ENCODE peak calls at places on chromosome 4, in eight cellular contexts. H is AG09319, L is GDM1, J is naive B cell, M is ELF-1, T is GM23248, U is foreskin keratinocyte, K is nephron progenitor cell. S is an unnamed sample.

GRCh38 chr4:96955226-96955625 is 1115.3 kb downstream of the PDHA2 start:
- DNase-seq in M (no peak), K (no peak), L (no peak), H (no peak), T (no peak), J (no peak), U (no peak), S (no peak)

GRCh38 chr4:7381221-7381889 is 53.4 kb downstream of the PSAPL1 start:
- DNase-seq in J (no peak), L (no peak), M (no peak), T (peak), U (no peak), H (no peak), K (no peak), S (peak)

GRCh38 chr4:101753702-101754101 is 36.8 kb upstream of the BANK1 start:
- DNase-seq in L (no peak), J (no peak), M (no peak), T (peak), K (no peak), U (peak), H (no peak), S (no peak)

GRCh38 chr4:53497446-53498069 is 93.7 kb downstream of the LNX1 start:
- DNase-seq in T (peak), J (no peak), L (no peak), K (no peak), H (peak), M (peak), U (no peak), S (peak)

GRCh38 chr4:163280703-163281519 is 51.5 kb downstream of the NPY1R start:
- DNase-seq in U (no peak), T (no peak), L (no peak), M (no peak), H (no peak), J (no peak), K (no peak), S (no peak)

GRCh38 chr4:125590158-125590557 is 275.4 kb downstream of the FAT4 start:
- DNase-seq in H (no peak), U (no peak), L (no peak), T (no peak), M (no peak), J (no peak), K (no peak), S (no peak)

GRCh38 chr4:137514401-137515116 is 17.7 kb downstream of the PCDH18 start:
- DNase-seq in L (no peak), J (no peak), K (no peak), H (no peak), U (no peak), T (peak), M (no peak), S (no peak)

GRCh38 chr4:129641179-129641578 is 545.2 kb downstream of the C4orf33 start:
- DNase-seq in J (peak), H (peak), T (peak), M (peak), U (peak), K (peak), L (peak), S (peak)

GRCh38 chr4:73606465-73606974 is 13.7 kb downstream of the RASSF6 start:
- DNase-seq in J (peak), L (no peak), M (no peak), H (no peak), T (no peak), U (no peak), K (no peak), S (no peak)

GRCh38 chr4:26457412-26457811 is 32.9 kb downstream of the CCKAR start:
- DNase-seq in M (no peak), L (no peak), T (no peak), J (no peak), U (no peak), H (no peak), K (no peak), S (no peak)

GRCh38 chr4:143156853-143157252 is 27.9 kb upstream of the USP38 start:
- DNase-seq in U (no peak), T (no peak), H (no peak), J (no peak), L (no peak), K (no peak), M (no peak), S (no peak)

GRCh38 chr4:22502895-22503814 is 12.7 kb downstream of the ADGRA3 start:
- DNase-seq in L (no peak), J (no peak), H (no peak), T (peak), K (no peak), M (no peak), U (peak), S (no peak)

GRCh38 chr4:173214661-173215060 is 46.0 kb downstream of the GALNT7 start:
- DNase-seq in K (no peak), T (no peak), L (no peak), U (peak), M (no peak), H (peak), J (no peak), S (peak)

GRCh38 chr4:159547645-159548308 is 444.9 kb downstream of the RAPGEF2 start:
- DNase-seq in K (no peak), J (no peak), L (no peak), U (peak), H (no peak), M (no peak), T (peak), S (no peak)

GRCh38 chr4:74433541-74434172 is 11.3 kb upstream of the AREG start:
- DNase-seq in J (no peak), M (no peak), H (no peak), L (no peak), U (peak), T (no peak), K (no peak), S (no peak)

GRCh38 chr4:140861359-140862181 is 105.4 kb upstream of the TBC1D9 start:
- DNase-seq in K (peak), M (peak), H (peak), J (peak), L (peak), T (peak), U (peak), S (peak)

GRCh38 chr4:76087007-76087769 is 12.7 kb downstream of the ART3 start:
- DNase-seq in T (peak), J (no peak), H (peak), L (peak), M (peak), U (peak), K (peak), S (peak)

GRCh38 chr4:123444298-123444731 is 47.7 kb downstream of the SPRY1 start:
- DNase-seq in U (no peak), T (no peak), H (no peak), K (peak), J (peak), M (peak), L (peak), S (peak)

GRCh38 chr4:36024901-36025610 is 219.3 kb downstream of the ARAP2 start:
- DNase-seq in T (no peak), H (no peak), U (peak), M (no peak), L (no peak), K (no peak), J (no peak), S (no peak)

GRCh38 chr4:107736924-107737448 is 17.0 kb upstream of the PAPSS1 start:
- DNase-seq in L (no peak), M (peak), K (peak), U (no peak), T (peak), H (no peak), J (peak), S (no peak)

GRCh38 chr4:169307581-169307980 is 36.8 kb upstream of the SH3RF1 start:
- DNase-seq in L (no peak), T (no peak), K (no peak), H (no peak), U (peak), M (no peak), J (no peak), S (no peak)

GRCh38 chr4:89438102-89438831 is 130.7 kb upstream of the GPRIN3 start:
- DNase-seq in H (no peak), J (no peak), L (peak), U (no peak), K (peak), M (peak), T (peak), S (peak)

GRCh38 chr4:40990202-40990898 is 224.0 kb downstream of the APBB2 start:
- DNase-seq in J (no peak), T (peak), K (no peak), H (peak), U (peak), M (no peak), L (no peak), S (no peak)

GRCh38 chr4:75046641-75047040 is 113.7 kb downstream of the PARM1 start:
- DNase-seq in L (no peak), M (no peak), J (no peak), H (no peak), U (no peak), K (no peak), T (no peak), S (no peak)